ENCODE peak calls at places on chromosomes 3 and 15, in seven cellular contexts. D is neuronal stem cell, C is trophoblast cell, Y is IMR-90, E is mesendoderm, G is mesenchymal stem cell, Q is H9. A is an unnamed sample. For H3K4me1, the result is how much of the 10 kb centered on the place peaks cover.

GRCh38 chr15:25437751-25438600 is 848 bp downstream of the UBE3A start:
- DNase-seq in C (peak), D (peak), G (peak), E (peak), Y (peak), Q (peak), A (no peak)

GRCh38 chr3:79767194-79767952 is 425 bp downstream of the ROBO1 start:
- DNase-seq in Q (peak), G (no peak), Y (no peak), D (peak), C (no peak), E (peak), A (peak)

GRCh38 chr3:14489641-14490040 is 50.5 kb downstream of the GRIP2 start:
- DNase-seq in Q (no peak), C (no peak), D (no peak), Y (no peak), G (no peak), E (no peak), A (no peak)

GRCh38 chr3:53084310-53085001 is 38.6 kb upstream of the SFMBT1 start:
- DNase-seq in D (no peak), Q (no peak), E (no peak), G (no peak), Y (no peak), C (no peak), A (no peak)

GRCh38 chr3:192878374-192878773 is 39.3 kb downstream of the MB21D2 start:
- DNase-seq in C (no peak), Q (no peak), G (no peak), E (no peak), Y (no peak), D (no peak), A (no peak)

GRCh38 chr3:107142171-107142570 is 235.1 kb upstream of the CCDC54 start:
- DNase-seq in C (no peak), Y (no peak), G (no peak), E (peak), Q (no peak), D (no peak), A (no peak)

GRCh38 chr3:3753416-3753815 is 45.8 kb upstream of the LRRN1 start:
- DNase-seq in Y (no peak), D (no peak), Q (no peak), E (peak), C (no peak), G (no peak), A (no peak)

GRCh38 chr3:66224220-66224619 is 3.4 kb downstream of the SLC25A26 start:
- DNase-seq in D (no peak), Y (no peak), C (no peak), E (no peak), Q (no peak), G (no peak), A (no peak)

GRCh38 chr3:12601072-12601471 is 44.2 kb downstream of the MKRN2 start:
- DNase-seq in E (no peak), G (no peak), C (no peak), D (no peak), Y (no peak), Q (no peak), A (no peak)

GRCh38 chr15:23420806-23421575 is 26.1 kb downstream of the GOLGA6L2 start:
- DNase-seq in C (no peak), D (no peak), E (no peak), G (no peak), Q (no peak), Y (no peak), A (no peak)

GRCh38 chr15:58467722-58468436 is 36.1 kb downstream of the LIPC start:
- DNase-seq in Y (no peak), C (peak), D (no peak), Q (no peak), E (no peak), G (no peak), A (no peak)

GRCh38 chr3:187064210-187065115 is 74.8 kb downstream of the RPL39L start:
- DNase-seq in G (no peak), Q (no peak), C (no peak), D (no peak), E (peak), Y (peak), A (no peak)

GRCh38 chr3:172568713-172569112 is 45.5 kb upstream of the TNFSF10 start:
- DNase-seq in E (no peak), G (no peak), Y (no peak), Q (no peak), D (no peak), C (no peak), A (no peak)

GRCh38 chr3:46405301-46406079 is 1.4 kb downstream of the CCR5AS start:
- DNase-seq in G (peak), C (no peak), Q (no peak), E (no peak), D (no peak), Y (peak), A (no peak)

GRCh38 chr3:130892759-130893239 is 1.1 kb upstream of the ATP2C1 start:
- DNase-seq in C (peak), E (peak), Y (peak), G (peak), Q (peak), D (peak), A (no peak)

GRCh38 chr15:64895285-64896065 is 16.2 kb upstream of the ANKDD1A start:
- DNase-seq in Q (no peak), D (no peak), Y (peak), C (no peak), E (no peak), G (peak), A (no peak)

GRCh38 chr3:10883478-10884234 is 67.6 kb downstream of the SLC6A11 start:
- DNase-seq in D (peak), Q (peak), G (no peak), C (peak), E (peak), Y (peak), A (peak)

GRCh38 chr15:83973816-83974215 is 261.8 kb upstream of the GOLGA6L4 start:
- DNase-seq in G (no peak), D (no peak), Y (peak), E (peak), C (no peak), Q (no peak), A (no peak)

GRCh38 chr3:73623996-73624362 is 762 bp downstream of the PDZRN3 start:
- DNase-seq in Y (peak), Q (peak), E (peak), D (no peak), C (peak), G (peak), A (peak)

GRCh38 chr3:23830869-23831484 is 25.2 kb downstream of the UBE2E1 start:
- DNase-seq in Y (no peak), Q (no peak), C (no peak), D (no peak), E (no peak), G (no peak), A (no peak)

GRCh38 chr15:77753238-77753873 is 120.6 kb upstream of the LINGO1 start:
- DNase-seq in C (peak), Y (peak), E (peak), G (peak), Q (peak), D (peak), A (no peak)

GRCh38 chr15:82789491-82789890 is 16.4 kb downstream of the FSD2 start:
- DNase-seq in Y (no peak), C (no peak), G (no peak), E (no peak), D (no peak), Q (no peak), A (no peak)

GRCh38 chr15:77069521-77070121 is 1.3 kb downstream of the TSPAN3 start:
- DNase-seq in Q (no peak), E (no peak), Y (no peak), G (peak), C (no peak), D (no peak), A (no peak)

GRCh38 chr3:45776611-45777010 is 19.7 kb downstream of the SLC6A20 start:
- DNase-seq in E (no peak), Y (no peak), C (no peak), Q (peak), G (no peak), D (no peak), A (no peak)

GRCh38 chr3:152738656-152739055 is 96.3 kb upstream of the P2RY1 start:
- DNase-seq in E (no peak), G (peak), D (no peak), Q (no peak), C (no peak), Y (no peak), A (no peak)

GRCh38 chr15:85289677-85290365 is 90.6 kb upstream of the AKAP13 start:
- DNase-seq in E (peak), G (peak), C (no peak), Q (no peak), D (no peak), Y (peak), A (no peak)

DNA sequence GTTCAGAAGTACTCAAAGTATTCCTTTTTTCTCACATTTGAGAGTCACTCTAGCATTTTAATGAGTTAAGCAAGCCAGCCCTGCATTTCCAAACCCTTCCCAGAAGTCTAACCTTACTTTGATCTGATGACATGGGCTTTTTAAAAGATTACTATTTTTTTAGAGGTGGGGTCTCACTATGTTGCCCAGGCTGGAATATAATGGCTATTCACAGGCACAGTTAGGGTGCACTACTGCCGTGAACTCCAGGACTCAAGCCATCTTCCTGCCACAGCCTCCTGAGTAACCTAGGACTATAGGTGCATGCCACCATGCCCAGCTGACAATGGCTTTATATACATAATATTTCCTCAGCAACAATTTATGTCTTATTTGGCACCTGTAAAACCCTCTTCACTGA is 64.1 kb upstream of the GOLGA6B start:
- DNase-seq in G (no peak), C (no peak), E (no peak), Q (no peak), Y (no peak), D (no peak), A (no peak)
- H3K4ac ChIP-seq in G (no peak), C (no peak), E (no peak), Q (no peak), Y (no peak), D (no peak), A (no peak)

GRCh38 chr3:9406856-9407626 is 9.6 kb downstream of the SETD5 start:
- DNase-seq in Y (no peak), E (no peak), C (no peak), G (no peak), Q (no peak), D (no peak), A (no peak)
- H3K4me1 ChIP-seq in Y (under half), E (under half), C (under half), G (under half), Q (under half), D (under half), A (under half)

GRCh38 chr3:177694316-177694715 is 497.0 kb upstream of the TBL1XR1 start:
- DNase-seq in Q (no peak), C (no peak), Y (peak), E (no peak), D (no peak), G (peak), A (no peak)
- H3K4ac ChIP-seq in Q (no peak), C (no peak), Y (no peak), E (no peak), D (no peak), G (no peak), A (no peak)

DNA sequence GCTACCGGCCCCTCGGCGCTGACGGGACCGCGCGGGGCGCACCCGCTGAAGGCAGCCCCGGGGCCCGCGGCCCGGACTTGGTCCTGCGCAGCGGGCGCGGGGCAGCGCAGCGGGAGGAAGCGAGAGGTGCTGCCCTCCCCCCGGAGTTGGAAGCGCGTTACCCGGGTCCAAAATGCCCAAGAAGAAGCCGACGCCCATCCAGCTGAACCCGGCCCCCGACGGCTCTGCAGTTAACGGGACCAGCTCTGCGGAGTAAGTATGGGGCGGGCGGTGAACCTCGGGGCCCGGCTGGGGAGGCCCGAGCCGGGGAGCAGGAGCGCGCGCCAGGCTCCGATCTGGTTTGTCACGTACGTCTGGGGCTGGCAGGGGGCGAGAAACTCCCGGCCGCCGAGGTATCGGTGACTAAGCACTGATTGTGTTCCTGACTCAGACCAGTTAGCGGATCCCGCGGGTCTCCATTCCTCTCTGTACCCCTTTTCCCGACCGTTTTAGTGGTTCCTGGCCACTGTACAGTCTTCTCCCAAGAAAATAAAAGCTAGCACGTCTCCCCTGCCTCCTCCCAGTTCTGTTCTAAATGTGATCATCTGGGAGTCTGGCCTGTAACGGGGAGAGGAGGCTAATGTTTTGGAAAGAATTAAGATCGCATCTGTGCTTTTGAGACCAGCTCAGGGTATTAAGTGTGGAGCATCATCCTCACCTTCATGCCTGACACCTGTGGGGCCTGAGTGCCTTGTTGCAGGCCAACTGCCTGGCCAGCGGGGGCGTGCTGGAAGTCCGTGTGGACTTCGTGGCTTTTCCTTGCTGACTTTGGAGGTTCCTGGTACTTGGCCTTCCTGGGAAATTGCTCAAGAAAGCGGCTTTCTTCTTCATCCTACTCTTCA is 704 bp downstream of the MAP2K1 start:
- DNase-seq in G (peak), Q (peak), E (peak), D (peak), C (peak), Y (peak), A (no peak)
- H3K4me1 ChIP-seq in G (under half), Q (under half), E (under half), D (under half), C (under half), Y (under half), A (under half)

GRCh38 chr15:94400521-94401290 is 169.3 kb downstream of the MCTP2 start:
- DNase-seq in E (no peak), Y (no peak), D (no peak), C (no peak), G (no peak), Q (no peak), A (no peak)

GRCh38 chr15:94404733-94405283 is 173.4 kb downstream of the MCTP2 start:
- DNase-seq in E (no peak), G (no peak), C (no peak), Q (no peak), Y (no peak), D (no peak), A (no peak)

GRCh38 chr15:94397377-94397776 is 166.0 kb downstream of the MCTP2 start:
- DNase-seq in D (no peak), E (no peak), G (no peak), C (no peak), Q (no peak), Y (no peak), A (no peak)

GRCh38 chr15:94403246-94403824 is 172.0 kb downstream of the MCTP2 start:
- DNase-seq in Y (no peak), C (no peak), G (peak), D (no peak), Q (no peak), E (no peak), A (no peak)
- H3K4ac ChIP-seq in Y (no peak), C (no peak), G (no peak), D (no peak), Q (no peak), E (no peak), A (no peak)

DNA sequence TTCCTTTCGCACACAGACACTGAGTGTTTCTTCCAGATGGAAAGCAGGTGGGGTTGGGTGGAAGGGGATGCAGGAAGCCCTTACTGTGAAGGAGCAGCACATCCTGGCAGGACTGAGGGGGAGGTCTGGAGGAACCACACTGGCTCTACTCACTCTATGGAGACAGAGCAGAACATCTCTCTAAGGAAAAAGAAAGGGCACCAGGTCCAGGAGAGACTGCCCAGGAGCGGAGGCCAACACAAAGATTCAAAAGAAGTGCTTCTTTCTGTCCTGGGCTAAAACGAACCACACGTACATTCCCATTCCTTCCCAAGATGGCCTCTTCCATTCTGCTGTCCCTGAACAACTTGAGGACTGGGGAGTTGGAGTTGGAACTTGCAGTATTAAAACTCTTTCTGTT is 13.8 kb upstream of the VIPR1 start:
- DNase-seq in D (no peak), C (no peak), G (no peak), Q (peak), E (no peak), Y (no peak), A (no peak)
- H3K4me1 ChIP-seq in D (under half), C (under half), G (under half), Q (under half), E (under half), Y (under half), A (under half)

DNA sequence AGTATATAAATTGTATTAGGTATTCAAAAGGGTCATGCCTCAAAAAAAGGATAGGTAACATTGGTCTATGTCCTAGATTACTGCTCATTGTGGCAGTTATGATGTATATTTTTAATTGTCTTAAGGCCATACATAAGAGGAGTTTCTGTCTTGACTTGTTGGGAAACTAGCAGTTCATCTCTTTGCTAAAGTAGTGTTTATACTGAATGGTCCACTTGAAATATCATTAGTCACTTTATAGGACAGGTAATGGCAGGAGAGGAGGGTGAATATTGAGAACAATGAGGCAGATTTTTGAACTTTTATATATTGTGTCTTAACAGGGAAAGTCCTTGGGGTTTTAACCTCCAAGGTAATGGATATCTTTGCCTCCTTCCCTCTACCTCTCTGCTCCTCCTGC is 58.4 kb downstream of the TP63 start:
- DNase-seq in E (no peak), G (no peak), C (no peak), D (no peak), Q (no peak), Y (no peak), A (no peak)
- H3K4ac ChIP-seq in E (no peak), G (no peak), C (no peak), D (no peak), Q (no peak), Y (no peak), A (no peak)

A was measured in H1.